ENCODE peak calls at places on chromosomes 16 and 17, in nine cellular contexts. R is colonic mucosa; D is endothelial cell; H is thoracic aorta; T is activated naive CD8-positive, alpha-beta T cell treated with anti-CD3 and anti-CD28 coated beads for 36 hours; J is fibroblast of the aortic adventitia; V is T-helper 2 cell treated with Interferon-gamma antibody and Interleukin-4, amounts not matched to agents 5 μg/mL and 100 μg/mL, for 36 hours; Q is CD8-positive, alpha-beta memory T cell; Y is stimulated activated CD4-positive, alpha-beta T cell treated with anti-CD3 and anti-CD28 coated beads, Interleukin-4, amount 100 ng/mL, for 1 hour. C is an unnamed sample.

GRCh38 chr17:78324391-78325075 is 35.3 kb downstream of the SOCS3 start:
- DNase-seq in R (peak), D (peak), H (no peak), T (peak), J (peak), V (no peak), Q (no peak), Y (no peak), C (peak)

GRCh38 chr17:78401246-78401645 is 22.8 kb downstream of the PGS1 start:
- DNase-seq in R (no peak), D (no peak), H (no peak), T (no peak), J (no peak), V (no peak), Q (no peak), Y (no peak), C (peak)

GRCh38 chr16:11348737-11349598 is 3.7 kb downstream of the RMI2 start:
- DNase-seq in R (no peak), D (no peak), H (no peak), T (no peak), J (no peak), V (no peak), Q (no peak), Y (no peak), C (no peak)

GRCh38 chr16:56611281-56611833 is 3.0 kb downstream of the MT2A start:
- DNase-seq in R (peak), D (no peak), H (peak), T (no peak), J (peak), V (no peak), Q (no peak), Y (no peak), C (no peak)

GRCh38 chr16:4558026-4558425 is 1.9 kb downstream of the C16orf96 start:
- DNase-seq in R (no peak), D (no peak), H (no peak), T (no peak), J (no peak), V (no peak), Q (no peak), Y (no peak), C (no peak)

GRCh38 chr16:87086156-87086555 is 231.0 kb downstream of the C16orf95 start:
- DNase-seq in R (no peak), D (no peak), H (no peak), T (no peak), J (peak), V (no peak), Q (no peak), Y (no peak), C (no peak)

GRCh38 chr16:14013145-14013570 is 58.0 kb upstream of the MRTFB start:
- DNase-seq in R (no peak), D (no peak), H (no peak), T (no peak), J (no peak), V (no peak), Q (no peak), Y (no peak), C (no peak)

GRCh38 chr17:64491034-64491860 is 5.6 kb downstream of the POLG2 start:
- DNase-seq in R (peak), D (peak), H (no peak), T (peak), J (peak), V (no peak), Q (peak), Y (peak), C (no peak)

GRCh38 chr16:81457326-81458133 is 12.9 kb downstream of the CMIP start:
- DNase-seq in R (no peak), D (no peak), H (no peak), T (no peak), J (peak), V (no peak), Q (no peak), Y (no peak), C (no peak)

GRCh38 chr16:9557266-9557665 is 465.8 kb downstream of the HAPSTR1 start:
- DNase-seq in R (no peak), D (no peak), H (no peak), T (no peak), J (no peak), V (no peak), Q (no peak), Y (no peak), C (no peak)

GRCh38 chr17:7929158-7930029 is at the start of gene KCNAB3:
- DNase-seq in R (no peak), D (peak), H (no peak), T (peak), J (peak), V (peak), Q (peak), Y (peak), C (no peak)

GRCh38 chr17:42212382-42212781 is 18.1 kb upstream of the GHDC start:
- DNase-seq in R (no peak), D (no peak), H (no peak), T (no peak), J (peak), V (no peak), Q (no peak), Y (no peak), C (no peak)

GRCh38 chr16:62170642-62171041 is 134.4 kb upstream of the CDH8 start:
- DNase-seq in R (no peak), D (no peak), H (no peak), T (no peak), J (no peak), V (no peak), Q (no peak), Y (no peak), C (no peak)

GRCh38 chr17:14732211-14732610 is 431.3 kb downstream of the HS3ST3B1 start:
- DNase-seq in R (no peak), D (no peak), H (no peak), T (no peak), J (no peak), V (no peak), Q (no peak), Y (no peak), C (no peak)

GRCh38 chr17:18938692-18939023 is 13.3 kb upstream of the SLC5A10 start:
- DNase-seq in R (no peak), D (no peak), H (no peak), T (no peak), J (no peak), V (no peak), Q (no peak), Y (no peak), C (no peak)

GRCh38 chr17:39757931-39758873 is 20.5 kb downstream of the GRB7 start:
- DNase-seq in R (no peak), D (no peak), H (no peak), T (peak), J (no peak), V (peak), Q (peak), Y (peak), C (no peak)

C was measured in breast epithelium.